ENCODE peak calls at places on chromosomes 5 and 9, in five cellular contexts. One of them, this sample, is unnamed.

GRCh38 chr9:134378901-134379338 is 52.7 kb downstream of the RXRA start:
- DNase-seq in H9: no peak
- DNase-seq in IMR-90: peak
- DNase-seq in neuronal stem cell: no peak
- DNase-seq in H1: no peak
- DNase-seq in this sample: peak

GRCh38 chr5:68631884-68632283 is 416.3 kb downstream of the PIK3R1 start:
- DNase-seq in H1: no peak
- DNase-seq in neuronal stem cell: no peak
- DNase-seq in IMR-90: no peak
- DNase-seq in H9: no peak
- DNase-seq in this sample: no peak

GRCh38 chr5:74240783-74241750 is 399.5 kb downstream of the ENC1 start:
- DNase-seq in IMR-90: no peak
- DNase-seq in H9: no peak
- DNase-seq in H1: no peak
- DNase-seq in neuronal stem cell: no peak
- DNase-seq in this sample: peak

GRCh38 chr9:94945191-94946144 is 219.0 kb downstream of the AOPEP start:
- DNase-seq in neuronal stem cell: no peak
- DNase-seq in IMR-90: peak
- DNase-seq in H1: no peak
- DNase-seq in H9: no peak
- DNase-seq in this sample: peak

GRCh38 chr5:96049398-96050272 is 88.0 kb upstream of the ELL2 start:
- DNase-seq in neuronal stem cell: no peak
- DNase-seq in IMR-90: peak
- DNase-seq in H1: no peak
- DNase-seq in H9: no peak
- DNase-seq in this sample: peak

GRCh38 chr5:98694902-98695301 is 78.6 kb upstream of the RGMB start:
- DNase-seq in IMR-90: no peak
- DNase-seq in H9: no peak
- DNase-seq in neuronal stem cell: no peak
- DNase-seq in H1: no peak
- DNase-seq in this sample: no peak

GRCh38 chr9:134301387-134302129 is 24.7 kb upstream of the RXRA start:
- DNase-seq in IMR-90: no peak
- DNase-seq in H9: no peak
- DNase-seq in neuronal stem cell: no peak
- DNase-seq in H1: no peak
- DNase-seq in this sample: no peak

GRCh38 chr9:16090907-16091629 is 538.2 kb downstream of the CCDC171 start:
- DNase-seq in H9: no peak
- DNase-seq in IMR-90: peak
- DNase-seq in H1: no peak
- DNase-seq in neuronal stem cell: no peak
- DNase-seq in this sample: peak

GRCh38 chr5:55226027-55226933 is 835 bp downstream of the MCIDAS start:
- DNase-seq in IMR-90: peak
- DNase-seq in neuronal stem cell: peak
- DNase-seq in H9: peak
- DNase-seq in H1: peak
- DNase-seq in this sample: peak

GRCh38 chr5:74206571-74207550 is 433.7 kb downstream of the ENC1 start:
- DNase-seq in H1: no peak
- DNase-seq in H9: no peak
- DNase-seq in IMR-90: peak
- DNase-seq in neuronal stem cell: no peak
- DNase-seq in this sample: no peak

GRCh38 chr5:2373631-2374030 is 377.8 kb downstream of the IRX2 start:
- DNase-seq in H1: no peak
- DNase-seq in IMR-90: no peak
- DNase-seq in H9: no peak
- DNase-seq in neuronal stem cell: no peak
- DNase-seq in this sample: no peak

GRCh38 chr9:129888809-129889460 is 53.7 kb downstream of the USP20 start:
- DNase-seq in IMR-90: no peak
- DNase-seq in neuronal stem cell: no peak
- DNase-seq in H9: no peak
- DNase-seq in H1: no peak
- DNase-seq in this sample: no peak

GRCh38 chr9:123360161-123361085 is 4.4 kb downstream of the CRB2 start:
- DNase-seq in neuronal stem cell: peak
- DNase-seq in H1: peak
- DNase-seq in H9: peak
- DNase-seq in IMR-90: no peak
- DNase-seq in this sample: peak

GRCh38 chr5:98031496-98031895 is 742.0 kb upstream of the RGMB start:
- DNase-seq in H1: no peak
- DNase-seq in IMR-90: no peak
- DNase-seq in neuronal stem cell: no peak
- DNase-seq in H9: no peak
- DNase-seq in this sample: no peak

GRCh38 chr5:115806986-115807653 is 9.3 kb downstream of the CDO1 start:
- DNase-seq in neuronal stem cell: no peak
- DNase-seq in H1: no peak
- DNase-seq in IMR-90: no peak
- DNase-seq in H9: no peak
- DNase-seq in this sample: no peak

GRCh38 chr9:2158111-2158610 is 143.0 kb downstream of the SMARCA2 start:
- DNase-seq in neuronal stem cell: no peak
- DNase-seq in H1: no peak
- DNase-seq in IMR-90: peak
- DNase-seq in H9: peak
- DNase-seq in this sample: peak

GRCh38 chr5:74643160-74643562 is 2.6 kb upstream of the ENC1 start:
- DNase-seq in H1: no peak
- DNase-seq in neuronal stem cell: no peak
- DNase-seq in H9: no peak
- DNase-seq in IMR-90: peak
- DNase-seq in this sample: peak

GRCh38 chr9:91837982-91838731 is 111.9 kb downstream of the ROR2 start:
- DNase-seq in IMR-90: peak
- DNase-seq in H9: no peak
- DNase-seq in H1: no peak
- DNase-seq in neuronal stem cell: no peak
- DNase-seq in this sample: no peak

GRCh38 chr5:3517331-3517730 is 78.3 kb upstream of the IRX1 start:
- DNase-seq in H9: peak
- DNase-seq in neuronal stem cell: peak
- DNase-seq in H1: no peak
- DNase-seq in IMR-90: no peak
- DNase-seq in this sample: no peak

GRCh38 chr5:17365756-17366155 is 132.3 kb upstream of the TAF11L2 start:
- DNase-seq in neuronal stem cell: peak
- DNase-seq in H9: no peak
- DNase-seq in IMR-90: peak
- DNase-seq in H1: no peak
- DNase-seq in this sample: peak

GRCh38 chr9:136634904-136635303 is 27.8 kb upstream of the EGFL7 start:
- DNase-seq in H9: no peak
- DNase-seq in IMR-90: no peak
- DNase-seq in neuronal stem cell: no peak
- DNase-seq in H1: no peak
- DNase-seq in this sample: no peak

GRCh38 chr5:157523976-157524375 is 51.6 kb downstream of the ADAM19 start:
- DNase-seq in neuronal stem cell: no peak
- DNase-seq in H9: no peak
- DNase-seq in H1: no peak
- DNase-seq in IMR-90: no peak
- DNase-seq in this sample: no peak

GRCh38 chr5:1004598-1005361 is 3.8 kb upstream of the NKD2 start:
- DNase-seq in neuronal stem cell: peak
- DNase-seq in H9: no peak
- DNase-seq in IMR-90: peak
- DNase-seq in H1: peak
- DNase-seq in this sample: peak

GRCh38 chr9:967851-968641 is 8.4 kb upstream of the DMRT3 start:
- DNase-seq in H9: peak
- DNase-seq in neuronal stem cell: no peak
- DNase-seq in H1: peak
- DNase-seq in IMR-90: peak
- DNase-seq in this sample: no peak

GRCh38 chr9:138009456-138010273 is 132.1 kb downstream of the CACNA1B start:
- DNase-seq in H1: no peak
- DNase-seq in H9: no peak
- DNase-seq in neuronal stem cell: no peak
- DNase-seq in IMR-90: no peak
- DNase-seq in this sample: no peak

GRCh38 chr9:34559616-34560546 is 29.6 kb downstream of the CNTFR start:
- DNase-seq in H9: no peak
- DNase-seq in H1: no peak
- DNase-seq in neuronal stem cell: no peak
- DNase-seq in IMR-90: peak
- DNase-seq in this sample: peak

GRCh38 chr5:172678902-172679301 is 37.8 kb downstream of the NEURL1B start:
- DNase-seq in H1: no peak
- DNase-seq in IMR-90: no peak
- DNase-seq in neuronal stem cell: no peak
- DNase-seq in H9: no peak
- DNase-seq in this sample: no peak

GRCh38 chr9:447230-448025 is 232.8 kb downstream of the DOCK8 start:
- DNase-seq in H9: no peak
- DNase-seq in IMR-90: peak
- DNase-seq in H1: no peak
- DNase-seq in neuronal stem cell: no peak
- DNase-seq in this sample: no peak

DNA sequence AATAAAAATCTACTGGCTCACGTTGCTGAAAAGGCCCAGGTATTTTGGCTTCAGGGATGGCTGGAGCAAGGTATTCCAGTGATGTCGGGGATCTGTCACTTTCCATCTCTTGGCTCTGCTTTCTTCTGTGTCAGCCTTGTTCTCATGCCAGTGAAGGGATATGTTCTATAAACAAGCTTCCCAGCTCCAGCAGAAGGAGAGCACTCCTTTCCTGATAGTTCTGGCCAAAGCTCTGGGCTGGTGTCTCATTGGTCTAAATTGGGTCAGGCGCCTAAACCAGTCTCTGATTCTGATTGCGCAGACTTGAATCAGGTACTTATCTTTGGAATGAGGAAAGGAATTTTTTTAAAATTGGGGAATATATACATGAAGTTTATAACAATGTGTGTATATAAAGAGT is 5.1 kb downstream of the SNX30 start:
- DNase-seq in IMR-90: peak
- DNase-seq in H1: no peak
- DNase-seq in H9: no peak
- DNase-seq in neuronal stem cell: no peak
- DNase-seq in this sample: no peak
- H2BK15ac ChIP-seq in IMR-90: no peak
- H2BK15ac ChIP-seq in H1: no peak
- H2BK15ac ChIP-seq in H9: no peak
- H2BK15ac ChIP-seq in neuronal stem cell: no peak
- H2BK15ac ChIP-seq in this sample: no peak

GRCh38 chr5:59128646-59129290 is 545.9 kb downstream of the RAB3C start:
- DNase-seq in H9: no peak
- DNase-seq in IMR-90: no peak
- DNase-seq in neuronal stem cell: no peak
- DNase-seq in H1: no peak
- DNase-seq in this sample: no peak
- H2BK15ac ChIP-seq in H9: no peak
- H2BK15ac ChIP-seq in IMR-90: peak
- H2BK15ac ChIP-seq in neuronal stem cell: no peak
- H2BK15ac ChIP-seq in H1: no peak
- H2BK15ac ChIP-seq in this sample: no peak

GRCh38 chr9:76720245-76720644 is 44.0 kb upstream of the PCA3 start:
- DNase-seq in IMR-90: no peak
- DNase-seq in neuronal stem cell: no peak
- DNase-seq in H9: no peak
- DNase-seq in H1: no peak
- DNase-seq in this sample: no peak

GRCh38 chr9:76718166-76718565 is 46.1 kb upstream of the PCA3 start:
- DNase-seq in H1: no peak
- DNase-seq in IMR-90: no peak
- DNase-seq in H9: peak
- DNase-seq in neuronal stem cell: no peak
- DNase-seq in this sample: no peak

GRCh38 chr9:76717176-76717575 is 47.1 kb upstream of the PCA3 start:
- DNase-seq in IMR-90: no peak
- DNase-seq in H1: no peak
- DNase-seq in neuronal stem cell: no peak
- DNase-seq in H9: no peak
- DNase-seq in this sample: no peak

GRCh38 chr9:76716270-76716669 is 48.0 kb upstream of the PCA3 start:
- DNase-seq in H9: no peak
- DNase-seq in H1: no peak
- DNase-seq in neuronal stem cell: no peak
- DNase-seq in IMR-90: no peak
- DNase-seq in this sample: no peak

DNA sequence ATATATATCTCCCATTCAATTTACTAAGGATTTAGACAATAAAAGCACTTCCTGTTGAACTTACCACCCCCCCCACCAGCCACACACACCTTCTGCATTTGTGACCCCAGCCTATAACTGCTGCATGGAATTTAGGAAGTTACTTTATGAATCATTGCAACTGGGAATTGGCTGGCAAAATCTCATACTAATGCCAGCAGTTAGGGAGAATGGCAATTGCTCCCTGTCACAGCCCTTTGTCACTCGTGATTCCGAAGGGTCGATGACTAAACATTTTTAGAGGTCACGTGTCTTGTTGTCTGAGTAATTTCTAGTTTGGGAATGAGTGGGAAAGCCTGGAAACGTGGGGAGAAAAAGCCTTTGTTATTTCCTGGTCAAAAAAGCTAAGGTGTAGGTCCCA is 46.6 kb upstream of the PCA3 start:
- DNase-seq in neuronal stem cell: no peak
- DNase-seq in H9: no peak
- DNase-seq in H1: no peak
- DNase-seq in IMR-90: peak
- DNase-seq in this sample: no peak
- H2BK15ac ChIP-seq in neuronal stem cell: no peak
- H2BK15ac ChIP-seq in H9: no peak
- H2BK15ac ChIP-seq in H1: no peak
- H2BK15ac ChIP-seq in IMR-90: no peak
- H2BK15ac ChIP-seq in this sample: no peak

DNA sequence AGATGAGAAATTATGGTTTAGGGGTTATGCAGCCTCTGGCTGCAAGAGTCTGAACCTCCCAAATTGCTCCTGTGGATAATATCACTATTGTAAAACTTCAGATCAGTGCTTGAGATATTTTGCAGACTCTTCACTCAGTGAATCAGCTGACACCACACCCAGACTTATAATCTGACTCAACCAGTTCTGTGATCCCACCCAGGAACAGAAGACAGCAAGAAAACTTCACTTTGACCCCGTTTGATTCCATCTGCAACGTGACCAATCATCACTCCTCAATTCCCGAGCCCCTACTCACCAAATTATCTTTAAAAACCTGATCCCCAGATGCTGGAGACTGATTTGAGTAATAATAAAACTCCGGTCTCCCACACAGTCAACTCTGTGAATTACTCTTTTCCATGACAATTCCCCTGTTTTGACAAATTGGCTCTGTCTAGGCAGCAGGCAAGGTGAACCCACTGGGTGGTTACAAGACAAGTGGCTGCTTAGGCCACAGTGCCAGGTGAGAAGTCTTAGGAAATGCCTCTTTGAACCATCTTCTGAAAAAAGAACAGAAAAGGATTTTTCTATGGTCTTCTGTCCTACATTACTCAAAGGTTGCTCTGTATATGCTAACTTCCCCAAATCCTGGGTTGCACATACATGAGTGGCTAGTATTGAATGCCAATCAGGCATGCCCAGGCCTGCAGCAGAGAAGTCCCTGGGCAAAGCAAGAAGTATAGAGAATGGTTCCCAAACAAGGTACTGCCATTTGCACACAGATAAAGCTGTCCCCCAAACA is 588.0 kb downstream of the PRELID2 start:
- DNase-seq in IMR-90: peak
- DNase-seq in neuronal stem cell: no peak
- DNase-seq in H9: no peak
- DNase-seq in H1: no peak
- DNase-seq in this sample: no peak
- H2BK15ac ChIP-seq in IMR-90: peak
- H2BK15ac ChIP-seq in neuronal stem cell: no peak
- H2BK15ac ChIP-seq in H9: no peak
- H2BK15ac ChIP-seq in H1: no peak
- H2BK15ac ChIP-seq in this sample: no peak